ENCODE peak calls at places on chromosomes 5 and 9, in five cellular contexts. O is fibroblast of lung, G is breast epithelium, Z is fibroblast of pulmonary artery, C is dorsolateral prefrontal cortex. I is an unnamed sample.

GRCh38 chr9:15509931-15510788 is 610 bp downstream of the PSIP1 start:
- DNase-seq in O (peak), G (no peak), Z (peak), C (peak), I (peak)

GRCh38 chr9:113532809-113533190 is 69.3 kb downstream of the RGS3 start:
- DNase-seq in O (no peak), G (no peak), Z (no peak), C (no peak), I (no peak)

GRCh38 chr5:129511291-129511690 is 51.2 kb downstream of the ADAMTS19 start:
- DNase-seq in O (peak), G (no peak), Z (peak), C (no peak), I (peak)

GRCh38 chr5:137073192-137073591 is 425.9 kb downstream of the SPOCK1 start:
- DNase-seq in O (peak), G (no peak), Z (peak), C (no peak), I (no peak)

GRCh38 chr5:69048233-69048632 is 45.6 kb upstream of the SLC30A5 start:
- DNase-seq in O (no peak), G (no peak), Z (no peak), C (no peak), I (peak)

GRCh38 chr5:218457-219289 is 553 bp downstream of the SDHA start:
- DNase-seq in O (peak), G (no peak), Z (peak), C (no peak), I (peak)

GRCh38 chr9:82680179-82680935 is 382.6 kb downstream of the RASEF start:
- DNase-seq in O (no peak), G (no peak), Z (no peak), C (no peak), I (no peak)

GRCh38 chr5:6397536-6398269 is 19.4 kb upstream of the MED10 start:
- DNase-seq in O (no peak), G (no peak), Z (no peak), C (no peak), I (no peak)

GRCh38 chr5:71828641-71829040 is 109.6 kb downstream of the CARTPT start:
- DNase-seq in O (peak), G (no peak), Z (peak), C (no peak), I (no peak)

GRCh38 chr9:113523421-113524141 is 60.1 kb downstream of the RGS3 start:
- DNase-seq in O (peak), G (no peak), Z (no peak), C (no peak), I (no peak)

GRCh38 chr5:92371889-92372235 is 988.7 kb upstream of the ARRDC3 start:
- DNase-seq in O (peak), G (no peak), Z (no peak), C (no peak), I (peak)

GRCh38 chr5:98796197-98796972 is 22.9 kb downstream of the RGMB start:
- DNase-seq in O (peak), G (no peak), Z (peak), C (no peak), I (peak)

GRCh38 chr9:99368341-99369326 is 146.6 kb downstream of the SEC61B start:
- DNase-seq in O (peak), G (no peak), Z (peak), C (no peak), I (peak)

GRCh38 chr5:126046996-126047395 is 376.2 kb upstream of the GRAMD2B start:
- DNase-seq in O (no peak), G (no peak), Z (no peak), C (no peak), I (no peak)

GRCh38 chr9:94860678-94861588 is 134.4 kb downstream of the AOPEP start:
- DNase-seq in O (peak), G (no peak), Z (no peak), C (no peak), I (peak)

GRCh38 chr9:32764139-32764538 is 19.2 kb upstream of the TMEM215 start:
- DNase-seq in O (no peak), G (no peak), Z (no peak), C (no peak), I (no peak)

GRCh38 chr5:143964919-143965318 is 153.0 kb downstream of the HMHB1 start:
- DNase-seq in O (peak), G (no peak), Z (no peak), C (no peak), I (no peak)

GRCh38 chr9:76932778-76933177 is 26.9 kb upstream of the PRUNE2 start:
- DNase-seq in O (peak), G (no peak), Z (peak), C (no peak), I (no peak)

GRCh38 chr9:124946167-124946566 is 5.3 kb upstream of the GOLGA1 start:
- DNase-seq in O (no peak), G (no peak), Z (no peak), C (no peak), I (no peak)

GRCh38 chr9:124939944-124940343 is 939 bp downstream of the GOLGA1 start:
- DNase-seq in O (no peak), G (no peak), Z (no peak), C (no peak), I (no peak)

GRCh38 chr9:124941689-124942561 is 1.0 kb upstream of the GOLGA1 start:
- DNase-seq in O (peak), G (peak), Z (peak), C (peak), I (peak)

GRCh38 chr9:124940894-124941688 is at the start of gene GOLGA1:
- DNase-seq in O (peak), G (peak), Z (peak), C (peak), I (peak)

GRCh38 chr9:124940521-124940893 is 376 bp downstream of the GOLGA1 start:
- DNase-seq in O (no peak), G (no peak), Z (no peak), C (no peak), I (no peak)
- H3K4me3 ChIP-seq in O (peak), G (peak), Z (peak), C (peak), I (peak)

DNA sequence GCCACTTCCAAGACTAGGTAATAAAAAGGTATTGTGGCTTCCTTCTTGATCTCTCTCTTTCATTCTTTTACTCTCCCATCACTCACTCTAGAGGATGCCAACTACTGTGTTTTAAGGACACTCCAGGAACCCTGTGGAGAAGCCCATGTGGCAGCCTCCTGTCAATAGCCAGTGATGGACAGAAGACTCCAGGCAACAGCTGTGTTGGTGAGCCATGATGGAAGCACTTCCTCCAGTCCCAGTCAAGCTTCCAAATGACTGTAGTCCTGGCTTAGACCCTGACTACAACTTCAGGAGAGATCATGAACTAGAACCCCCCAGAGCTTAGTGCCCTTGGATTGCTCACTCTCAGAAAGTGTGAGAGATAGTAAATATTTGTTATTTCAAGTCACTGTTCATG is 123.9 kb downstream of the PPP2R2B start:
- DNase-seq in O (no peak), G (no peak), Z (no peak), C (no peak), I (no peak)
- TF ChIP-seq CTCF in O (no peak), G (no peak), Z (no peak), C (no peak), I (no peak)

DNA sequence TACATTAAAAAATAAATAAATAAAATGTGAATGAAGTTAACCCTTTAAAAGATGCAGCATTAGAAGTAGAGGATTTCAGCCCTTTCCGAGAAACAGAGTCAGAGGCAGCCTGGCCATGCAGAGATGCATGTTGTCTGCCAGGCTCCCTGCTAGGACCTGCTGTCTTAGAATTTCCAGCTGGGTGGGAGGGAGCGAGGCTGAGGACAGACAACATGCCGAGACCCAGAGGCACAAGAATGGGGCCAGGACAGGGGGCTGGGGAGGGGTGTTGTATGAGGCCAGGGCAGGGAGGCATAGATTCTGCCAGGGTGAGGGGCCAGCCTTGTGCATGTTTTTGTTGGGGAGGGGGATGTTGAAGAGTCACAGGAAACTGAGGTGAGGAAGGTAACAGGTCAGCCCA is 68.6 kb upstream of the NEURL1B start:
- DNase-seq in O (no peak), G (no peak), Z (no peak), C (no peak), I (no peak)
- H3K4me3 ChIP-seq in O (no peak), G (no peak), Z (no peak), C (no peak), I (no peak)

GRCh38 chr9:127300886-127301447 is 36.4 kb downstream of the GARNL3 start:
- DNase-seq in O (no peak), G (no peak), Z (no peak), C (no peak), I (no peak)
- TF ChIP-seq CTCF in O (no peak), G (no peak), Z (no peak), C (no peak), I (no peak)

GRCh38 chr5:159969966-159970365 is 39.0 kb upstream of the TTC1 start:
- DNase-seq in O (no peak), G (no peak), Z (no peak), C (no peak), I (no peak)

GRCh38 chr5:159971038-159971437 is 37.9 kb upstream of the TTC1 start:
- DNase-seq in O (peak), G (no peak), Z (peak), C (no peak), I (peak)

GRCh38 chr5:159972538-159973362 is 36.2 kb upstream of the TTC1 start:
- DNase-seq in O (no peak), G (no peak), Z (no peak), C (no peak), I (no peak)

GRCh38 chr5:159971931-159972461 is 36.9 kb upstream of the TTC1 start:
- DNase-seq in O (peak), G (no peak), Z (no peak), C (no peak), I (no peak)

DNA sequence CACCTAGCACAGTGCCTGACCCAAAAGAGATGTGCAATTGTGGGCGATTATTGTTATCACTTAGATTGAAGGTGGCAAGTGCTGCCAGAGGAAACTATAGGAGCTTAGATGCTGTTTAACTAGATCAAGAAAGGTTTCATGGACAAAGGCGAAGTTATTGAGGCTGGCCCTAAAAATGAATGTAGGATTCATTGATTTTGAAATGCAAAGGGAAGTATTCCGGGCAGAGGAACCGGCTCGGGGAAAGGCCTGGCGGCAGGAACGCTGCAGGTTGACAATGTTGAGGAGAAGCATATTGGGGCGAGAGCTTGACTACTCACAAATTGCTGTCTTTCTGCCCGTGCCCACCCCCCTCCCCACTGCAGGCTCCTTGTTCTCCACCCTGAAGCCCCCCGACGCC is 37.4 kb upstream of the TTC1 start:
- DNase-seq in O (no peak), G (no peak), Z (no peak), C (no peak), I (no peak)
- H3K4me3 ChIP-seq in O (no peak), G (no peak), Z (peak), C (no peak), I (peak)

DNA sequence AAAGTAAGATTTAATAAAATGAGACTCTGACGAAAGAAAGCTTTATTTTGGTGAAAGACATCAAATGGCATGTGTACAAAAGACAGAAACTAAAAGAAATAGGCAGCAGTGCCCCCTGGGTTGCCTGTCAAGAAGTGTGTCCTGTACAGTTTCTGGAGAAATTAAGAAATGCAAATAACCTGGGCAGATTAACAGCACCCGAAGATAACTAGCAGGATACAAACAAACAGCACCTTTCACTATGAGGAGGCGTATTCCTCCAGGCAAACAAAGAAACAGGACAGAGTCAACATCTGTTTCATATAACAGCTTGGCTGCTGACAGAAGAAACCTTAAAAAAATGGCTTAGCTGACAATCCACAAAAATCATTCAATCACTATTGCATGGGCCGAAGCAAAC is 162.3 kb downstream of the ARL15 start:
- DNase-seq in O (no peak), G (no peak), Z (peak), C (no peak), I (peak)
- TF ChIP-seq CTCF in O (peak), G (no peak), Z (peak), C (no peak), I (peak)

GRCh38 chr5:176859916-176860315 is 39.2 kb downstream of the HK3 start:
- DNase-seq in O (no peak), G (no peak), Z (no peak), C (no peak), I (no peak)
- H3K4me3 ChIP-seq in O (no peak), G (no peak), Z (no peak), C (no peak), I (no peak)

DNA sequence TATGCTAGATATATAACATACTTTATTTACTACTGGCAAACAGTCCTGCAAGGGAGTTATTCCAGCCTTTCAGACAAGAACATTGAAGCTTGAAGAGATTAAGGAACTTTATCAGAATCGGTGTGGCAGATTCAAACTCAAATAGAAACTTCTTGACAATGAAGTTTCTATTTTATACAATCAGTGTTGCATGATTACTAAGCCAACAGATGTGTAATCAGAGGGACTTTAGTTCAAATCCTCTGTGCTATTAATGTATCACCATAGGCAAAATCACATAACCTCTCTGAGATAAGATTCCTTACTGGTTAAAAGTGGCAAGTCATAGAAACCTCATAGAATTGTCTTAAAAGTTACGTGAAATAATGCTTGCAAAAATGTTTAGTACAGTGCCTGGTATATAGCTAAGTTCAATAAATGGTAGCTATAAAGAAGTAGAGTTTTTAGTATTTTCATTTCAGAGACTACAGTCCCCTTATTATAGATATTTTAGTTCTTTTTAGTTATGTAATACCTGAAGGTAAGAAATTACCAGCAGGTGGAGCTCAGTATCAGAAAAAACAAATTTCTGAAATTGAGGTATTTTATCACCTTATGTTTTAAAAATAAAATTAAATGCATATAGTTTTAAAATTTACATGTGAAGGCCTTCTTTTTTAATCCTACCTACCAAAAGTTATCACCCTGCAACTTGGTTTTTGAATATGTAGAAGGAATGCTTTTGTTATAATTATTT is 172.1 kb downstream of the FER start:
- DNase-seq in O (no peak), G (no peak), Z (peak), C (no peak), I (no peak)
- TF ChIP-seq CTCF in O (no peak), G (no peak), Z (peak), C (peak), I (no peak)

GRCh38 chr5:77168187-77168883 is 42.1 kb upstream of the PDE8B start:
- DNase-seq in O (no peak), G (peak), Z (peak), C (peak), I (no peak)
- H3K4me3 ChIP-seq in O (no peak), G (no peak), Z (no peak), C (no peak), I (no peak)

GRCh38 chr5:115806986-115807653 is 9.3 kb downstream of the CDO1 start:
- DNase-seq in O (no peak), G (no peak), Z (no peak), C (no peak), I (no peak)
- TF ChIP-seq CTCF in O (no peak), G (no peak), Z (no peak), C (no peak), I (no peak)

I was measured in astrocyte of the spinal cord.